ENCODE peak calls at places on chromosome 16, in five cellular contexts. One of them, this sample, is unnamed.

GRCh38 chr16:1620391-1620790 is 8.2 kb downstream of the CRAMP1 start:
- DNase-seq in ovary: no peak
- DNase-seq in thyroid gland: no peak
- DNase-seq in neural progenitor cell: no peak
- DNase-seq in HCT116: no peak
- DNase-seq in this sample: no peak

GRCh38 chr16:66315210-66315825 is 51.2 kb upstream of the CDH5 start:
- DNase-seq in ovary: peak; percentile 62
- DNase-seq in thyroid gland: peak; percentile 68
- DNase-seq in neural progenitor cell: peak; percentile 89
- DNase-seq in HCT116: peak; percentile 54
- DNase-seq in this sample: peak; percentile 86

GRCh38 chr16:65002265-65002664 is 119.6 kb downstream of the CDH11 start:
- DNase-seq in ovary: no peak
- DNase-seq in thyroid gland: no peak
- DNase-seq in neural progenitor cell: no peak
- DNase-seq in HCT116: no peak
- DNase-seq in this sample: no peak

GRCh38 chr16:74582984-74583383 is 23.9 kb downstream of the GLG1 start:
- DNase-seq in ovary: no peak
- DNase-seq in thyroid gland: no peak
- DNase-seq in neural progenitor cell: no peak
- DNase-seq in HCT116: no peak
- DNase-seq in this sample: no peak

GRCh38 chr16:3444032-3444388 is 530 bp downstream of the NAA60 start:
- DNase-seq in ovary: no peak
- DNase-seq in thyroid gland: no peak
- DNase-seq in neural progenitor cell: peak; percentile 49
- DNase-seq in HCT116: peak; percentile 39
- DNase-seq in this sample: peak; percentile 62

GRCh38 chr16:67579686-67580085 is 17.4 kb downstream of the CTCF start:
- DNase-seq in ovary: no peak
- DNase-seq in thyroid gland: no peak
- DNase-seq in neural progenitor cell: no peak
- DNase-seq in HCT116: no peak
- DNase-seq in this sample: no peak

GRCh38 chr16:10528635-10529034 is 51.8 kb downstream of the EMP2 start:
- DNase-seq in ovary: no peak
- DNase-seq in thyroid gland: no peak
- DNase-seq in neural progenitor cell: no peak
- DNase-seq in HCT116: no peak
- DNase-seq in this sample: no peak

GRCh38 chr16:84617068-84617630 is 729 bp downstream of the COTL1 start:
- DNase-seq in ovary: no peak
- DNase-seq in thyroid gland: peak; percentile 52
- DNase-seq in neural progenitor cell: peak; percentile 30
- DNase-seq in HCT116: no peak
- DNase-seq in this sample: no peak

GRCh38 chr16:3020247-3020603 is at the start of gene TNFRSF12A:
- DNase-seq in ovary: peak; percentile 64
- DNase-seq in thyroid gland: peak; percentile 79
- DNase-seq in neural progenitor cell: peak; percentile 93
- DNase-seq in HCT116: peak; percentile 49
- DNase-seq in this sample: peak; percentile 92

GRCh38 chr16:31568577-31569359 is 41.1 kb downstream of the AHSP start:
- DNase-seq in ovary: no peak
- DNase-seq in thyroid gland: no peak
- DNase-seq in neural progenitor cell: peak; percentile 51
- DNase-seq in HCT116: no peak
- DNase-seq in this sample: peak; percentile 76

GRCh38 chr16:89051521-89052166 is 42.0 kb upstream of the ACSF3 start:
- DNase-seq in ovary: no peak
- DNase-seq in thyroid gland: no peak
- DNase-seq in neural progenitor cell: no peak
- DNase-seq in HCT116: no peak
- DNase-seq in this sample: no peak

GRCh38 chr16:46482895-46483294 is 138.3 kb downstream of the SHCBP1 start:
- DNase-seq in ovary: no peak
- DNase-seq in thyroid gland: no peak
- DNase-seq in neural progenitor cell: no peak
- DNase-seq in HCT116: no peak
- DNase-seq in this sample: peak; percentile 1

GRCh38 chr16:81531415-81531814 is 86.8 kb downstream of the CMIP start:
- DNase-seq in ovary: no peak
- DNase-seq in thyroid gland: no peak
- DNase-seq in neural progenitor cell: no peak
- DNase-seq in HCT116: no peak
- DNase-seq in this sample: no peak

GRCh38 chr16:17395849-17396480 is 74.8 kb downstream of the XYLT1 start:
- DNase-seq in ovary: peak; percentile 48
- DNase-seq in thyroid gland: peak; percentile 44
- DNase-seq in neural progenitor cell: no peak
- DNase-seq in HCT116: no peak
- DNase-seq in this sample: no peak

GRCh38 chr16:16029431-16030011 is 80.1 kb downstream of the ABCC1 start:
- DNase-seq in ovary: no peak
- DNase-seq in thyroid gland: no peak
- DNase-seq in neural progenitor cell: no peak
- DNase-seq in HCT116: no peak
- DNase-seq in this sample: no peak

GRCh38 chr16:87924937-87925670 is 11.2 kb downstream of the CA5A start:
- DNase-seq in ovary: no peak
- DNase-seq in thyroid gland: peak; percentile 98
- DNase-seq in neural progenitor cell: no peak
- DNase-seq in HCT116: no peak
- DNase-seq in this sample: no peak

GRCh38 chr16:89050868-89051311 is 42.8 kb upstream of the ACSF3 start:
- DNase-seq in ovary: no peak
- DNase-seq in thyroid gland: no peak
- DNase-seq in neural progenitor cell: no peak
- DNase-seq in HCT116: no peak
- DNase-seq in this sample: no peak

GRCh38 chr16:60741810-60742209 is 1294.4 kb downstream of the CDH8 start:
- DNase-seq in ovary: no peak
- DNase-seq in thyroid gland: no peak
- DNase-seq in neural progenitor cell: no peak
- DNase-seq in HCT116: no peak
- DNase-seq in this sample: no peak

GRCh38 chr16:19524356-19524865 is 669 bp downstream of the CCP110 start:
- DNase-seq in ovary: no peak
- DNase-seq in thyroid gland: no peak
- DNase-seq in neural progenitor cell: no peak
- DNase-seq in HCT116: no peak
- DNase-seq in this sample: peak; percentile 21

GRCh38 chr16:50602531-50603205 is 54.5 kb downstream of the NKD1 start:
- DNase-seq in ovary: no peak
- DNase-seq in thyroid gland: peak; percentile 10
- DNase-seq in neural progenitor cell: no peak
- DNase-seq in HCT116: no peak
- DNase-seq in this sample: no peak

GRCh38 chr16:53369921-53370320 is 64.3 kb upstream of the RBL2 start:
- DNase-seq in ovary: no peak
- DNase-seq in thyroid gland: no peak
- DNase-seq in neural progenitor cell: no peak
- DNase-seq in HCT116: no peak
- DNase-seq in this sample: no peak

DNA sequence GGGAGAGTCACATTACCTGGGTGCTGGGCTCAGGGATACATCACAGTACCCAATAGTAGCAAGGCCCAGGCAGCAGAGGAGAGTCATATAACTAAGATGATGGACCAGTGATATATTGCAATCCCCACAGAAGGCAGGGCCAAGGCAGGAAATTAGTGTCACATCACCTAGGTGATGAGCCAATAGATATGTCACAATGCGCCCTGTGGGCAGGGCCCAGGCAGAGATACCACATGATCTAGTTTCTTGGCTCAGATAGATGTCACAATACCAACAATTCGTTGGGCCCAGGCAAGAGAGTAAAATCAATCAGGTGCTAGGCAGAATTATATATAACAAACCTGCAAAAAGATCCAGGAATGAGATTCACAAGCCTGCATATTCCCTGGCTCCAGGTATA is 2111.5 kb downstream of the TP53TG3F start:
- DNase-seq in ovary: no peak
- DNase-seq in thyroid gland: no peak
- DNase-seq in neural progenitor cell: no peak
- DNase-seq in HCT116: no peak
- DNase-seq in this sample: no peak
- H3K27ac ChIP-seq in ovary: no peak overlapping the region
- H3K27ac ChIP-seq in thyroid gland: no peak overlapping the region
- H3K27ac ChIP-seq in neural progenitor cell: no peak overlapping the region
- H3K27ac ChIP-seq in HCT116: no peak overlapping the region
- H3K27ac ChIP-seq in this sample: no peak overlapping the region

GRCh38 chr16:9096416-9096952 is 5.0 kb downstream of the HAPSTR1 start:
- DNase-seq in ovary: no peak
- DNase-seq in thyroid gland: no peak
- DNase-seq in neural progenitor cell: no peak
- DNase-seq in HCT116: no peak
- DNase-seq in this sample: no peak

GRCh38 chr16:9097266-9098219 is 6.1 kb downstream of the HAPSTR1 start:
- DNase-seq in ovary: no peak
- DNase-seq in thyroid gland: no peak
- DNase-seq in neural progenitor cell: peak; percentile 58
- DNase-seq in HCT116: no peak
- DNase-seq in this sample: no peak

GRCh38 chr16:9095998-9096397 is 4.6 kb downstream of the HAPSTR1 start:
- DNase-seq in ovary: no peak
- DNase-seq in thyroid gland: no peak
- DNase-seq in neural progenitor cell: no peak
- DNase-seq in HCT116: no peak
- DNase-seq in this sample: no peak

GRCh38 chr16:9098377-9099090 is 7.1 kb downstream of the HAPSTR1 start:
- DNase-seq in ovary: no peak
- DNase-seq in thyroid gland: no peak
- DNase-seq in neural progenitor cell: no peak
- DNase-seq in HCT116: no peak
- DNase-seq in this sample: no peak

GRCh38 chr16:9099131-9099625 is 7.7 kb downstream of the HAPSTR1 start:
- DNase-seq in ovary: no peak
- DNase-seq in thyroid gland: peak; percentile 26
- DNase-seq in neural progenitor cell: no peak
- DNase-seq in HCT116: no peak
- DNase-seq in this sample: no peak
- H3K36me3 ChIP-seq in ovary: no peaks in the 10 kb centered on the region
- H3K36me3 ChIP-seq in thyroid gland: peaks cover 15% of the 10 kb centered on the region
- H3K36me3 ChIP-seq in neural progenitor cell: peaks cover 26% of the 10 kb centered on the region
- H3K36me3 ChIP-seq in HCT116: peaks cover 70% of the 10 kb centered on the region
- H3K36me3 ChIP-seq in this sample: peaks cover 43% of the 10 kb centered on the region

GRCh38 chr16:57984443-57985203 is 13.7 kb upstream of the CNGB1 start:
- DNase-seq in ovary: peak; percentile 90
- DNase-seq in thyroid gland: peak; percentile 94
- DNase-seq in neural progenitor cell: peak; percentile 99
- DNase-seq in HCT116: no peak
- DNase-seq in this sample: peak; percentile 98
- H3K27ac ChIP-seq in ovary: peak overlapping the region; percentile 65
- H3K27ac ChIP-seq in thyroid gland: peak overlapping the region; percentile 54
- H3K27ac ChIP-seq in neural progenitor cell: no peak overlapping the region
- H3K27ac ChIP-seq in HCT116: no peak overlapping the region
- H3K27ac ChIP-seq in this sample: no peak overlapping the region

DNA sequence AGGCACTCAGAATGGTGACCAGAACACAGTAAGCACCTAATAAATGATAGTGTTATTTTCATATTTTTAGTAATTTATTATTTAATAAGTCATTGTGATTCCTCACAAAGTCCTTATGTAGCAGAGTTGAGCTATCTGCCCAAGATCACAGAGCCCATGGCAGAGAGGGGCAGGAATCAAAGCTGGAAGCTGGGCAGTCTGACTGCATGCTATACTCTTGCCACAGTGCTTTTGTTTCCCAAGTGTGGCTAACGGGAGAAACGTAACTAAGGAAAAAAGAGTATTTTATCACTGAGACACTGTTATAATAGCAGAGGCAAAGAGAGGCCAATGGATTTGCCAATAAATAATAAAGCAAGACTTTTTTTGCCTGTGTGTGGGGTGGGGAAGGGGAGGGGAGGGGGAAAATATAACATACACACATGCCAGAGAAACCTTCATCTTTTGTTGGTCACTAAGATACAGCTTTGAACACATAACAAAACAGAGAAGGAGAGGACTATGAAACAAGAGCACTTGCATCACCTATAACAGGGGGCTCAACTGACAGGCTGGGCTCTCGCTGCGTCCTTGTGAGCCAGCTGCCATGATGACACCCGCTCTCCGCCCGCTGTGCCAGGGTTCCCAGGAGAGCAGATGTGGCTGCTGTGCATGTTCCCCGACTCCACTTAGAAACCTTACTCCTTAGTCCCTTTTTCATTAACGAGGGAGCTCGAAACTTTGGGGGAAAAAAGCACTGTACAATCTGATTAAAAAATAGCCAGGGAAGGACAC is 10.1 kb downstream of the CSNK2A2 start:
- DNase-seq in ovary: no peak
- DNase-seq in thyroid gland: no peak
- DNase-seq in neural progenitor cell: no peak
- DNase-seq in HCT116: no peak
- DNase-seq in this sample: no peak
- H3K36me3 ChIP-seq in ovary: no peaks in the 10 kb centered on the region
- H3K36me3 ChIP-seq in thyroid gland: peaks cover 49% of the 10 kb centered on the region
- H3K36me3 ChIP-seq in neural progenitor cell: peaks cover 25% of the 10 kb centered on the region
- H3K36me3 ChIP-seq in HCT116: peaks cover 83% of the 10 kb centered on the region
- H3K36me3 ChIP-seq in this sample: peaks cover 90% of the 10 kb centered on the region